ENCODE peak calls at places on chromosomes 13 and 19, in eight cellular contexts. T is fibroblast of lung, J is left ventricle myocardium inferior, C is epithelial cell of esophagus, O is natural killer cell, V is astrocyte, A is HepG2, K is AG09319. H is an unnamed sample.

GRCh38 chr13:21898461-21898860 is 227.6 kb downstream of the FGF9 start:
- DNase-seq in T (no peak), J (no peak), C (no peak), O (no peak), V (no peak), A (no peak), K (no peak), H (no peak)

GRCh38 chr19:15187026-15188007 is 13.5 kb downstream of the NOTCH3 start:
- DNase-seq in T (no peak), J (no peak), C (peak; percentile 52), O (no peak), V (no peak), A (no peak), K (no peak), H (no peak)

GRCh38 chr13:23506821-23507210 is 63.4 kb upstream of the TNFRSF19 start:
- DNase-seq in T (peak; percentile 88), J (no peak), C (no peak), O (no peak), V (peak; percentile 99), A (no peak), K (no peak), H (no peak)

GRCh38 chr13:110797230-110797877 is 83.9 kb downstream of the ING1 start:
- DNase-seq in T (no peak), J (no peak), C (no peak), O (no peak), V (no peak), A (no peak), K (no peak), H (no peak)

GRCh38 chr19:7385062-7385461 is 36.3 kb downstream of the ARHGEF18 start:
- DNase-seq in T (no peak), J (no peak), C (no peak), O (no peak), V (no peak), A (no peak), K (no peak), H (no peak)

GRCh38 chr13:110699148-110700145 is 6.5 kb downstream of the CARS2 start:
- DNase-seq in T (no peak), J (no peak), C (no peak), O (no peak), V (no peak), A (no peak), K (no peak), H (no peak)

GRCh38 chr19:19134687-19135158 is 3.6 kb downstream of the TMEM161A start:
- DNase-seq in T (no peak), J (peak; percentile 82), C (no peak), O (no peak), V (no peak), A (no peak), K (no peak), H (no peak)

GRCh38 chr19:44927746-44928145 is 13.3 kb downstream of the APOC1 start:
- DNase-seq in T (peak; percentile 94), J (no peak), C (no peak), O (no peak), V (peak; percentile 29), A (no peak), K (no peak), H (no peak)

GRCh38 chr13:24159362-24159761 is 1.2 kb upstream of the SPATA13 start:
- DNase-seq in T (no peak), J (no peak), C (no peak), O (no peak), V (no peak), A (no peak), K (no peak), H (no peak)

GRCh38 chr13:75339635-75340374 is 142.2 kb downstream of the TBC1D4 start:
- DNase-seq in T (no peak), J (no peak), C (no peak), O (no peak), V (no peak), A (peak; percentile 96), K (no peak), H (no peak)

GRCh38 chr13:107299717-107300116 is 731.8 kb upstream of the ARGLU1 start:
- DNase-seq in T (no peak), J (no peak), C (peak; percentile 58), O (no peak), V (no peak), A (no peak), K (no peak), H (no peak)

GRCh38 chr13:105083986-105084385 is 1451.5 kb downstream of the EFNB2 start:
- DNase-seq in T (no peak), J (no peak), C (no peak), O (no peak), V (no peak), A (no peak), K (no peak), H (no peak)

GRCh38 chr13:112930192-112930591 is 38.8 kb upstream of the MCF2L start:
- DNase-seq in T (no peak), J (no peak), C (no peak), O (no peak), V (no peak), A (no peak), K (no peak), H (no peak)

GRCh38 chr13:112932971-112933370 is 36.0 kb upstream of the MCF2L start:
- DNase-seq in T (no peak), J (no peak), C (no peak), O (no peak), V (no peak), A (no peak), K (no peak), H (no peak)

GRCh38 chr13:112929778-112930055 is 39.3 kb upstream of the MCF2L start:
- DNase-seq in T (no peak), J (no peak), C (no peak), O (no peak), V (no peak), A (no peak), K (no peak), H (no peak)

GRCh38 chr13:112928958-112929777 is 39.8 kb upstream of the MCF2L start:
- DNase-seq in T (peak; percentile 62), J (no peak), C (peak; percentile 40), O (no peak), V (peak; percentile 15), A (peak; percentile 78), K (no peak), H (no peak)

GRCh38 chr13:112931028-112931934 is 37.7 kb upstream of the MCF2L start:
- DNase-seq in T (peak; percentile 66), J (no peak), C (peak; percentile 18), O (no peak), V (peak; percentile 34), A (peak; percentile 59), K (peak; percentile 40), H (no peak)
- TF ChIP-seq CTCF in T (peak; percentile 52), J (peak; percentile 69), C (peak; percentile 56), O (no peak), V (peak; percentile 38), A (peak; percentile 72), K (peak; percentile 72), H (peak; percentile 82)

GRCh38 chr19:2274937-2275535 is 6.9 kb downstream of the PEAK3 start:
- DNase-seq in T (peak; percentile 59), J (peak; percentile 64), C (peak; percentile 66), O (no peak), V (peak; percentile 37), A (peak; percentile 73), K (no peak), H (no peak)
- TF ChIP-seq CTCF in T (peak; percentile 48), J (peak; percentile 66), C (peak; percentile 66), O (peak; percentile 22), V (peak; percentile 52), A (peak; percentile 92), K (peak; percentile 61), H (peak; percentile 78)

GRCh38 chr19:58218899-58219298 is 9.8 kb upstream of the ZNF544 start:
- DNase-seq in T (peak; percentile 25), J (no peak), C (peak; percentile 25), O (no peak), V (no peak), A (peak; percentile 8), K (no peak), H (no peak)
- TF ChIP-seq CTCF in T (no peak), J (no peak), C (peak; percentile 11), O (no peak), V (no peak), A (peak; percentile 45), K (no peak), H (peak; percentile 24)

GRCh38 chr19:42293539-42293938 is 8.4 kb upstream of the PRR19 start:
- DNase-seq in T (no peak), J (no peak), C (no peak), O (no peak), V (no peak), A (no peak), K (no peak), H (peak; percentile 95)
- TF ChIP-seq CTCF in T (no peak), J (no peak), C (peak; percentile 4), O (no peak), V (no peak), A (no peak), K (no peak), H (peak; percentile 38)

GRCh38 chr19:48636859-48637448 is at the start of gene DBP:
- DNase-seq in T (no peak), J (peak; percentile 62), C (no peak), O (no peak), V (no peak), A (no peak), K (no peak), H (no peak)
- TF ChIP-seq CTCF in T (no peak), J (peak; percentile 32), C (no peak), O (no peak), V (no peak), A (peak; percentile 42), K (peak; percentile 13), H (no peak)

H was measured in chondrocyte.